ENCODE peak calls at places on chromosomes 6 and 20, in seven cellular contexts. V is PC-3; S is endodermal cell; K is effector memory CD4-positive, alpha-beta T cell; B is prostate gland; C is caudate nucleus; Y is CD4-positive, alpha-beta T cell. L is an unnamed sample.

GRCh38 chr20:24494460-24494920 is 25.1 kb downstream of the SYNDIG1 start:
- DNase-seq in V (no peak), S (peak), K (no peak), B (no peak), C (no peak), Y (no peak), L (no peak)

GRCh38 chr20:32012159-32012682 is 2.0 kb downstream of the CCM2L start:
- DNase-seq in V (no peak), S (no peak), K (no peak), B (no peak), C (no peak), Y (no peak), L (no peak)

GRCh38 chr6:170093658-170094596 is 197.0 kb downstream of the DLL1 start:
- DNase-seq in V (no peak), S (peak), K (no peak), B (no peak), C (no peak), Y (no peak), L (no peak)

GRCh38 chr6:135251416-135251815 is 70.3 kb downstream of the MYB start:
- DNase-seq in V (no peak), S (no peak), K (no peak), B (no peak), C (no peak), Y (no peak), L (no peak)

GRCh38 chr6:138869343-138869742 is 73.5 kb downstream of the ECT2L start:
- DNase-seq in V (no peak), S (peak), K (no peak), B (no peak), C (no peak), Y (no peak), L (no peak)

GRCh38 chr6:41536884-41537347 is 9.3 kb upstream of the FOXP4 start:
- DNase-seq in V (peak), S (no peak), K (no peak), B (peak), C (no peak), Y (no peak), L (no peak)

GRCh38 chr20:33653218-33653899 is 8.8 kb upstream of the C20orf144 start:
- DNase-seq in V (peak), S (peak), K (no peak), B (no peak), C (peak), Y (no peak), L (peak)

GRCh38 chr6:141988954-141989705 is 143.6 kb upstream of the GJE1 start:
- DNase-seq in V (peak), S (peak), K (no peak), B (peak), C (no peak), Y (no peak), L (peak)

GRCh38 chr20:8287328-8287727 is 155.3 kb downstream of the PLCB1 start:
- DNase-seq in V (no peak), S (no peak), K (no peak), B (no peak), C (no peak), Y (no peak), L (peak)

GRCh38 chr6:75602164-75602896 is 650 bp downstream of the SENP6 start:
- DNase-seq in V (no peak), S (peak), K (peak), B (peak), C (peak), Y (peak), L (peak)

GRCh38 chr6:162852810-162853577 is 125.2 kb downstream of the PACRG start:
- DNase-seq in V (no peak), S (peak), K (no peak), B (no peak), C (no peak), Y (no peak), L (no peak)

GRCh38 chr6:162854228-162854627 is 126.5 kb downstream of the PACRG start:
- DNase-seq in V (no peak), S (no peak), K (no peak), B (no peak), C (no peak), Y (no peak), L (no peak)

GRCh38 chr6:162854734-162855191 is 127.0 kb downstream of the PACRG start:
- DNase-seq in V (no peak), S (peak), K (no peak), B (no peak), C (peak), Y (no peak), L (no peak)

GRCh38 chr6:162856885-162857284 is 129.1 kb downstream of the PACRG start:
- DNase-seq in V (peak), S (peak), K (no peak), B (peak), C (peak), Y (no peak), L (peak)

GRCh38 chr6:162857321-162857720 is 129.5 kb downstream of the PACRG start:
- DNase-seq in V (no peak), S (no peak), K (no peak), B (no peak), C (no peak), Y (no peak), L (peak)
- H3K27ac ChIP-seq in V (no peak), S (peak), K (no peak), B (no peak), C (peak), Y (no peak), L (peak)

GRCh38 chr6:20188630-20189075 is 23.6 kb downstream of the MBOAT1 start:
- DNase-seq in V (no peak), S (no peak), K (no peak), B (no peak), C (no peak), Y (no peak), L (no peak)
- H3K27ac ChIP-seq in V (no peak), S (no peak), K (no peak), B (no peak), C (no peak), Y (no peak), L (no peak)

DNA sequence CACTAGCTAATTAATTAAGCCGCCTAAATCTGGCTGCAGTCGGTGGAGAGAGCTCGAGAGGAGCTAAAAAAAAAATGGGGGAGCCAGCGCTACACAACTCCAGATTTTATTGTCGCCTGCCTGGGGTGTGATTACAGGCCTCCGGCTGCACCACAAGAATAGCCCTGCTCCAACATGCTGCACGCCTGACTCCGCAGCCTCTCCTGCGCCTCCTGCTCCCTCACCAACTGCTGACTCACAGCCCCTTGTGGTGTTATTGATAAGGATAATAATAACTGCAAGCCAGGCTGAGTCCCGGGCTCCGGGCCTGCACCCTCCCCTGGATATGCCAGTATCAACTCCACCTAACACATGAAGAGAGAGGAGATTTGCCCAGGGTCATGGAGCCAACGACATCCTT is 16.8 kb downstream of the SIRPA start:
- DNase-seq in V (no peak), S (no peak), K (no peak), B (no peak), C (no peak), Y (no peak), L (no peak)
- H3K27ac ChIP-seq in V (no peak), S (no peak), K (no peak), B (no peak), C (peak), Y (no peak), L (peak)

GRCh38 chr6:14747881-14748520 is 497.9 kb upstream of the JARID2 start:
- DNase-seq in V (no peak), S (peak), K (no peak), B (no peak), C (no peak), Y (no peak), L (no peak)
- H3K27ac ChIP-seq in V (no peak), S (no peak), K (no peak), B (no peak), C (no peak), Y (no peak), L (no peak)

GRCh38 chr6:57134954-57135353 is 37.2 kb upstream of the BAG2 start:
- DNase-seq in V (no peak), S (no peak), K (no peak), B (no peak), C (no peak), Y (no peak), L (no peak)
- H3K27ac ChIP-seq in V (no peak), S (no peak), K (no peak), B (no peak), C (no peak), Y (no peak), L (no peak)

L was measured in A673.